ENCODE peak calls at places on chromosomes 7 and 10, in five cellular contexts. One of them, this sample, is unnamed.

GRCh38 chr7:103094102-103094501 is 19.2 kb downstream of the ARMC10 start:
- DNase-seq in IMR-90: no peak
- DNase-seq in tibial nerve: no peak
- DNase-seq in neural crest cell: no peak
- DNase-seq in stomach: no peak
- DNase-seq in this sample: no peak

GRCh38 chr10:78332699-78333098 is 299.0 kb downstream of the RPS24 start:
- DNase-seq in tibial nerve: no peak
- DNase-seq in neural crest cell: no peak
- DNase-seq in stomach: no peak
- DNase-seq in IMR-90: no peak
- DNase-seq in this sample: no peak

GRCh38 chr10:6694447-6695155 is 114.5 kb upstream of the PRKCQ start:
- DNase-seq in IMR-90: no peak
- DNase-seq in tibial nerve: no peak
- DNase-seq in neural crest cell: no peak
- DNase-seq in stomach: no peak
- DNase-seq in this sample: no peak

GRCh38 chr7:79377097-79377496 is 76.4 kb downstream of the MAGI2 start:
- DNase-seq in tibial nerve: no peak
- DNase-seq in neural crest cell: no peak
- DNase-seq in stomach: no peak
- DNase-seq in IMR-90: peak; percentile 50
- DNase-seq in this sample: no peak

GRCh38 chr10:50224330-50224952 is 26.9 kb downstream of the ASAH2 start:
- DNase-seq in tibial nerve: no peak
- DNase-seq in stomach: peak; percentile 37
- DNase-seq in neural crest cell: peak; percentile 12
- DNase-seq in IMR-90: peak; percentile 74
- DNase-seq in this sample: no peak

GRCh38 chr10:76487582-76487981 is 1056.2 kb downstream of the LRMDA start:
- DNase-seq in stomach: no peak
- DNase-seq in tibial nerve: no peak
- DNase-seq in IMR-90: no peak
- DNase-seq in neural crest cell: no peak
- DNase-seq in this sample: no peak

GRCh38 chr7:26151096-26151495 is 902 bp upstream of the NFE2L3 start:
- DNase-seq in neural crest cell: no peak
- DNase-seq in IMR-90: no peak
- DNase-seq in stomach: no peak
- DNase-seq in tibial nerve: no peak
- DNase-seq in this sample: no peak

GRCh38 chr7:36198854-36199266 is 45.8 kb downstream of the EEPD1 start:
- DNase-seq in tibial nerve: no peak
- DNase-seq in stomach: no peak
- DNase-seq in IMR-90: peak; percentile 50
- DNase-seq in neural crest cell: no peak
- DNase-seq in this sample: no peak

GRCh38 chr7:143265017-143265693 is 1.9 kb downstream of the GSTK1 start:
- DNase-seq in tibial nerve: no peak
- DNase-seq in stomach: no peak
- DNase-seq in IMR-90: no peak
- DNase-seq in neural crest cell: no peak
- DNase-seq in this sample: no peak

GRCh38 chr10:74704629-74705360 is 121.6 kb upstream of the KAT6B start:
- DNase-seq in neural crest cell: no peak
- DNase-seq in tibial nerve: no peak
- DNase-seq in IMR-90: peak; percentile 30
- DNase-seq in stomach: no peak
- DNase-seq in this sample: no peak

GRCh38 chr10:114801411-114801813 is 20.2 kb upstream of the FHIP2A start:
- DNase-seq in stomach: no peak
- DNase-seq in neural crest cell: no peak
- DNase-seq in IMR-90: no peak
- DNase-seq in tibial nerve: no peak
- DNase-seq in this sample: no peak

GRCh38 chr10:49082767-49083166 is 32.6 kb downstream of the VSTM4 start:
- DNase-seq in neural crest cell: no peak
- DNase-seq in stomach: no peak
- DNase-seq in IMR-90: no peak
- DNase-seq in tibial nerve: no peak
- DNase-seq in this sample: no peak

GRCh38 chr10:132605390-132605789 is 67.8 kb downstream of the INPP5A start:
- DNase-seq in tibial nerve: no peak
- DNase-seq in neural crest cell: no peak
- DNase-seq in stomach: no peak
- DNase-seq in IMR-90: no peak
- DNase-seq in this sample: no peak

GRCh38 chr7:50793115-50793946 is 10.6 kb upstream of the GRB10 start:
- DNase-seq in neural crest cell: peak; percentile 51
- DNase-seq in stomach: peak; percentile 70
- DNase-seq in IMR-90: peak; percentile 36
- DNase-seq in tibial nerve: peak; percentile 30
- DNase-seq in this sample: no peak

GRCh38 chr10:107687702-107688101 is 523.2 kb upstream of the SORCS1 start:
- DNase-seq in neural crest cell: no peak
- DNase-seq in tibial nerve: no peak
- DNase-seq in stomach: no peak
- DNase-seq in IMR-90: no peak
- DNase-seq in this sample: no peak

GRCh38 chr7:154744226-154744860 is 258.6 kb downstream of the PAXIP1 start:
- DNase-seq in stomach: peak; percentile 50
- DNase-seq in tibial nerve: no peak
- DNase-seq in neural crest cell: peak; percentile 70
- DNase-seq in IMR-90: no peak
- DNase-seq in this sample: no peak

GRCh38 chr10:31709028-31709427 is 219.6 kb downstream of the ARHGAP12 start:
- DNase-seq in tibial nerve: no peak
- DNase-seq in neural crest cell: no peak
- DNase-seq in stomach: no peak
- DNase-seq in IMR-90: no peak
- DNase-seq in this sample: no peak

GRCh38 chr10:80464557-80465466 is 10.7 kb downstream of the TSPAN14 start:
- DNase-seq in tibial nerve: no peak
- DNase-seq in IMR-90: peak; percentile 45
- DNase-seq in stomach: peak; percentile 47
- DNase-seq in neural crest cell: peak; percentile 71
- DNase-seq in this sample: no peak

GRCh38 chr7:70374772-70375533 is 757.0 kb upstream of the GALNT17 start:
- DNase-seq in neural crest cell: no peak
- DNase-seq in tibial nerve: no peak
- DNase-seq in stomach: no peak
- DNase-seq in IMR-90: no peak
- DNase-seq in this sample: no peak

GRCh38 chr10:48599830-48600134 is 5.1 kb downstream of the ARHGAP22 start:
- DNase-seq in stomach: no peak
- DNase-seq in IMR-90: no peak
- DNase-seq in neural crest cell: no peak
- DNase-seq in tibial nerve: no peak
- DNase-seq in this sample: no peak

GRCh38 chr10:79345241-79346011 is 1.8 kb upstream of the PPIF start:
- DNase-seq in IMR-90: no peak
- DNase-seq in stomach: no peak
- DNase-seq in neural crest cell: no peak
- DNase-seq in tibial nerve: no peak
- DNase-seq in this sample: no peak

GRCh38 chr7:127550247-127550646 is 35.1 kb downstream of the GCC1 start:
- DNase-seq in IMR-90: no peak
- DNase-seq in stomach: no peak
- DNase-seq in tibial nerve: no peak
- DNase-seq in neural crest cell: no peak
- DNase-seq in this sample: no peak
- TF ChIP-seq CTCF in IMR-90: no peak
- TF ChIP-seq CTCF in stomach: no peak
- TF ChIP-seq CTCF in tibial nerve: no peak
- TF ChIP-seq CTCF in neural crest cell: peak; percentile 37
- TF ChIP-seq CTCF in this sample: peak; percentile 59

GRCh38 chr10:93773705-93774104 is 16.0 kb downstream of the LGI1 start:
- DNase-seq in tibial nerve: no peak
- DNase-seq in stomach: no peak
- DNase-seq in neural crest cell: no peak
- DNase-seq in IMR-90: no peak
- DNase-seq in this sample: no peak

GRCh38 chr10:93771354-93771753 is 13.6 kb downstream of the LGI1 start:
- DNase-seq in neural crest cell: no peak
- DNase-seq in stomach: no peak
- DNase-seq in tibial nerve: no peak
- DNase-seq in IMR-90: no peak
- DNase-seq in this sample: no peak

GRCh38 chr10:93777092-93777491 is 19.4 kb downstream of the LGI1 start:
- DNase-seq in IMR-90: no peak
- DNase-seq in stomach: no peak
- DNase-seq in tibial nerve: no peak
- DNase-seq in neural crest cell: no peak
- DNase-seq in this sample: no peak

GRCh38 chr10:93773120-93773519 is 15.4 kb downstream of the LGI1 start:
- DNase-seq in IMR-90: no peak
- DNase-seq in tibial nerve: no peak
- DNase-seq in stomach: no peak
- DNase-seq in neural crest cell: no peak
- DNase-seq in this sample: no peak

GRCh38 chr10:93775330-93775729 is 17.6 kb downstream of the LGI1 start:
- DNase-seq in IMR-90: no peak
- DNase-seq in neural crest cell: no peak
- DNase-seq in stomach: no peak
- DNase-seq in tibial nerve: no peak
- DNase-seq in this sample: no peak
- TF ChIP-seq CTCF in IMR-90: no peak
- TF ChIP-seq CTCF in neural crest cell: no peak
- TF ChIP-seq CTCF in stomach: no peak
- TF ChIP-seq CTCF in tibial nerve: no peak
- TF ChIP-seq CTCF in this sample: no peak

GRCh38 chr10:5303504-5303903 is 61.3 kb upstream of the UCN3 start:
- DNase-seq in IMR-90: no peak
- DNase-seq in stomach: no peak
- DNase-seq in tibial nerve: no peak
- DNase-seq in neural crest cell: no peak
- DNase-seq in this sample: no peak

GRCh38 chr10:5299950-5300349 is 64.8 kb upstream of the UCN3 start:
- DNase-seq in tibial nerve: no peak
- DNase-seq in IMR-90: peak; percentile 8
- DNase-seq in stomach: no peak
- DNase-seq in neural crest cell: no peak
- DNase-seq in this sample: no peak

GRCh38 chr10:5310914-5311313 is 53.9 kb upstream of the UCN3 start:
- DNase-seq in IMR-90: no peak
- DNase-seq in neural crest cell: no peak
- DNase-seq in stomach: no peak
- DNase-seq in tibial nerve: no peak
- DNase-seq in this sample: no peak

GRCh38 chr10:5305374-5305773 is 59.4 kb upstream of the UCN3 start:
- DNase-seq in IMR-90: no peak
- DNase-seq in neural crest cell: no peak
- DNase-seq in tibial nerve: no peak
- DNase-seq in stomach: no peak
- DNase-seq in this sample: no peak
- TF ChIP-seq CTCF in IMR-90: no peak
- TF ChIP-seq CTCF in neural crest cell: no peak
- TF ChIP-seq CTCF in tibial nerve: no peak
- TF ChIP-seq CTCF in stomach: no peak
- TF ChIP-seq CTCF in this sample: no peak

GRCh38 chr7:38909870-38910269 is 879 bp upstream of the VPS41 start:
- DNase-seq in tibial nerve: no peak
- DNase-seq in neural crest cell: no peak
- DNase-seq in stomach: no peak
- DNase-seq in IMR-90: no peak
- DNase-seq in this sample: no peak
- TF ChIP-seq CTCF in tibial nerve: no peak
- TF ChIP-seq CTCF in neural crest cell: no peak
- TF ChIP-seq CTCF in stomach: no peak
- TF ChIP-seq CTCF in IMR-90: no peak
- TF ChIP-seq CTCF in this sample: peak; percentile 17

GRCh38 chr10:42836096-42836495 is 53.5 kb downstream of the BMS1 start:
- DNase-seq in tibial nerve: no peak
- DNase-seq in stomach: no peak
- DNase-seq in IMR-90: no peak
- DNase-seq in neural crest cell: no peak
- DNase-seq in this sample: no peak
- TF ChIP-seq CTCF in tibial nerve: no peak
- TF ChIP-seq CTCF in stomach: no peak
- TF ChIP-seq CTCF in IMR-90: no peak
- TF ChIP-seq CTCF in neural crest cell: no peak
- TF ChIP-seq CTCF in this sample: no peak

DNA sequence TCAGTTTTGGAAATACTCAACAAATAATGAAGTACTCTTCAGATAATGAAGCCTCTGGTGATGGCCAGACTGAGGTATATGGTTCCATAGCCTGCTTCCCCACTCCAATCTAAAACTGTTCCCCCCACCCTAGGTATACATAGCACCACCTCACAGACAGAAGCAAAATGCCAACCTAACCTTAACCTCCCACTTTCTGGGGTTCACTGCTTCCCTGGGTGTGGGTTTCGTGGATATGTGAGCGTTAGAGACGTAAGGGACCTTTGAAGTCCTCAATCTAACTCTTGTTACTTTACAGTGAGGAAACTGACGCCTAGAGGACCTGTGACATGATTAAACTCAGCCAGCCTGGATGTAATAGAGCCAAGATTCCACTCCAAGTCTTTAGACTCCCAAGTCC is 1.4 kb downstream of the RHBDD2 start:
- DNase-seq in neural crest cell: no peak
- DNase-seq in stomach: no peak
- DNase-seq in tibial nerve: no peak
- DNase-seq in IMR-90: no peak
- DNase-seq in this sample: no peak
- TF ChIP-seq CTCF in neural crest cell: no peak
- TF ChIP-seq CTCF in stomach: no peak
- TF ChIP-seq CTCF in tibial nerve: no peak
- TF ChIP-seq CTCF in IMR-90: no peak
- TF ChIP-seq CTCF in this sample: no peak

GRCh38 chr10:120632936-120633335 is 175.9 kb downstream of the PLPP4 start:
- DNase-seq in neural crest cell: no peak
- DNase-seq in stomach: no peak
- DNase-seq in tibial nerve: no peak
- DNase-seq in IMR-90: no peak
- DNase-seq in this sample: no peak
- TF ChIP-seq CTCF in neural crest cell: no peak
- TF ChIP-seq CTCF in stomach: no peak
- TF ChIP-seq CTCF in tibial nerve: no peak
- TF ChIP-seq CTCF in IMR-90: no peak
- TF ChIP-seq CTCF in this sample: no peak

This sample was measured in chondrocyte.